ENCODE peak calls at places on chromosomes 2 and 18, in seven cellular contexts. One of them, this sample, is unnamed.

GRCh38 chr2:870426-870825 is 80.2 kb upstream of the SNTG2 start:
- DNase-seq in thoracic aorta: no peak
- DNase-seq in heart right ventricle: no peak
- DNase-seq in HFF-Myc: no peak
- DNase-seq in astrocyte: no peak
- DNase-seq in cardiac fibroblast: no peak
- DNase-seq in adrenal gland: no peak
- DNase-seq in this sample: no peak

GRCh38 chr2:222485367-222486211 is 61.2 kb downstream of the SGPP2 start:
- DNase-seq in thoracic aorta: no peak
- DNase-seq in heart right ventricle: no peak
- DNase-seq in HFF-Myc: no peak
- DNase-seq in astrocyte: no peak
- DNase-seq in cardiac fibroblast: no peak
- DNase-seq in adrenal gland: peak
- DNase-seq in this sample: no peak

GRCh38 chr2:18589354-18589753 is at the start of gene NT5C1B:
- DNase-seq in thoracic aorta: no peak
- DNase-seq in heart right ventricle: no peak
- DNase-seq in HFF-Myc: no peak
- DNase-seq in astrocyte: no peak
- DNase-seq in cardiac fibroblast: no peak
- DNase-seq in adrenal gland: no peak
- DNase-seq in this sample: no peak

GRCh38 chr2:232203936-232204335 is 174.6 kb upstream of the ALPP start:
- DNase-seq in thoracic aorta: no peak
- DNase-seq in heart right ventricle: no peak
- DNase-seq in HFF-Myc: no peak
- DNase-seq in astrocyte: peak
- DNase-seq in cardiac fibroblast: no peak
- DNase-seq in adrenal gland: no peak
- DNase-seq in this sample: no peak

GRCh38 chr2:210421916-210422315 is 54.6 kb downstream of the LANCL1 start:
- DNase-seq in thoracic aorta: no peak
- DNase-seq in heart right ventricle: no peak
- DNase-seq in HFF-Myc: no peak
- DNase-seq in astrocyte: peak
- DNase-seq in cardiac fibroblast: peak
- DNase-seq in adrenal gland: no peak
- DNase-seq in this sample: no peak

GRCh38 chr2:223896751-223897320 is 48.3 kb downstream of the WDFY1 start:
- DNase-seq in thoracic aorta: no peak
- DNase-seq in heart right ventricle: no peak
- DNase-seq in HFF-Myc: no peak
- DNase-seq in astrocyte: peak
- DNase-seq in cardiac fibroblast: peak
- DNase-seq in adrenal gland: peak
- DNase-seq in this sample: no peak

GRCh38 chr18:11963991-11964484 is 17.3 kb upstream of the IMPA2 start:
- DNase-seq in thoracic aorta: no peak
- DNase-seq in heart right ventricle: no peak
- DNase-seq in HFF-Myc: no peak
- DNase-seq in astrocyte: no peak
- DNase-seq in cardiac fibroblast: peak
- DNase-seq in adrenal gland: no peak
- DNase-seq in this sample: no peak

GRCh38 chr2:46379213-46380037 is 82.2 kb downstream of the EPAS1 start:
- DNase-seq in thoracic aorta: no peak
- DNase-seq in heart right ventricle: no peak
- DNase-seq in HFF-Myc: peak
- DNase-seq in astrocyte: peak
- DNase-seq in cardiac fibroblast: peak
- DNase-seq in adrenal gland: no peak
- DNase-seq in this sample: no peak

GRCh38 chr2:235300368-235301201 is 193.3 kb upstream of the AGAP1 start:
- DNase-seq in thoracic aorta: no peak
- DNase-seq in heart right ventricle: no peak
- DNase-seq in HFF-Myc: peak
- DNase-seq in astrocyte: peak
- DNase-seq in cardiac fibroblast: peak
- DNase-seq in adrenal gland: no peak
- DNase-seq in this sample: peak

GRCh38 chr2:128639693-128640092 is 321.0 kb upstream of the HS6ST1 start:
- DNase-seq in thoracic aorta: no peak
- DNase-seq in heart right ventricle: no peak
- DNase-seq in HFF-Myc: no peak
- DNase-seq in astrocyte: no peak
- DNase-seq in cardiac fibroblast: no peak
- DNase-seq in adrenal gland: no peak
- DNase-seq in this sample: no peak

GRCh38 chr2:33111002-33111446 is 164.3 kb downstream of the LTBP1 start:
- DNase-seq in thoracic aorta: no peak
- DNase-seq in heart right ventricle: no peak
- DNase-seq in HFF-Myc: no peak
- DNase-seq in astrocyte: peak
- DNase-seq in cardiac fibroblast: peak
- DNase-seq in adrenal gland: no peak
- DNase-seq in this sample: peak

DNA sequence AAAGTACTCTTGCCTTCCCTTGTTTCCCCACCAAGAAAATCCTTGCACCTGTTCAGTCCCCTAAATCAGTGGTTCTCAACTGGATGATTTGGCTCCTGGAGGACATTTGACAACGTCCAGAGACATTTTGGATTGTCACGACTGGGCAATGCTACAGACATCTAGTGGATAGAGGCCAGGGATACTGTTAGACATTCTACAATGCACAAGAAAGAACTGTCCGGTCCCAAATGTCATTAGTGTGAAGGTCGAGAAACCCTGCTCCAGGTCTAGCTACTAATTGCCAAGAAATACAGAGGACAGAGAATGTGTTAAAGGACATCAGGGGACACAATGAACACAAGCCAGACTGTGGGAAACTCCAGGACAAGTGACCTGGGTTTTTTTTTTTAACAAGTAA is 60.0 kb downstream of the LRP2 start:
- DNase-seq in thoracic aorta: no peak
- DNase-seq in heart right ventricle: no peak
- DNase-seq in HFF-Myc: no peak
- DNase-seq in astrocyte: no peak
- DNase-seq in cardiac fibroblast: no peak
- DNase-seq in adrenal gland: no peak
- DNase-seq in this sample: no peak
- H3K4me3 ChIP-seq in thoracic aorta: no peak
- H3K4me3 ChIP-seq in heart right ventricle: no peak
- H3K4me3 ChIP-seq in HFF-Myc: no peak
- H3K4me3 ChIP-seq in astrocyte: no peak
- H3K4me3 ChIP-seq in cardiac fibroblast: no peak
- H3K4me3 ChIP-seq in adrenal gland: no peak
- H3K4me3 ChIP-seq in this sample: no peak

DNA sequence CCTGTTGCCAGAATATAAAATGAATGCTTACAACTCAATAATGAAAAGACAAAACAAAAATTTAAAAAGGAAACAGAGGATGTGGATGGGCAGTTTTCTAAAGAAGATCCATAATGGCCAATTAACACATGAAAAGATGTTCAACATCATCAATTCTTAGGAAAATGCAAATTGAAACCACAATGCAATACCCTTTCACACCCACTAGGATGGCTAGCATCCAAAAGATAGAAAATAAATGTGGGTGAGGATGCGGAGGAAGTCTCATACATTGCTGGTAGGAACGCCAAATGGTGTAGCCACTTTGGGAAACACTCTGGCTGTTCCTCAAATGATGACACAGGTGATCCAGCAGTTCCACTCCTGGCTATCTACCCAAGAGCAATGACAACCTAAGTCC is 130.5 kb downstream of the TNS1 start:
- DNase-seq in thoracic aorta: no peak
- DNase-seq in heart right ventricle: no peak
- DNase-seq in HFF-Myc: no peak
- DNase-seq in astrocyte: no peak
- DNase-seq in cardiac fibroblast: no peak
- DNase-seq in adrenal gland: no peak
- DNase-seq in this sample: no peak
- TF ChIP-seq CTCF in thoracic aorta: peak
- TF ChIP-seq CTCF in heart right ventricle: no peak
- TF ChIP-seq CTCF in HFF-Myc: no peak
- TF ChIP-seq CTCF in astrocyte: no peak
- TF ChIP-seq CTCF in cardiac fibroblast: peak
- TF ChIP-seq CTCF in adrenal gland: no peak
- TF ChIP-seq CTCF in this sample: no peak

DNA sequence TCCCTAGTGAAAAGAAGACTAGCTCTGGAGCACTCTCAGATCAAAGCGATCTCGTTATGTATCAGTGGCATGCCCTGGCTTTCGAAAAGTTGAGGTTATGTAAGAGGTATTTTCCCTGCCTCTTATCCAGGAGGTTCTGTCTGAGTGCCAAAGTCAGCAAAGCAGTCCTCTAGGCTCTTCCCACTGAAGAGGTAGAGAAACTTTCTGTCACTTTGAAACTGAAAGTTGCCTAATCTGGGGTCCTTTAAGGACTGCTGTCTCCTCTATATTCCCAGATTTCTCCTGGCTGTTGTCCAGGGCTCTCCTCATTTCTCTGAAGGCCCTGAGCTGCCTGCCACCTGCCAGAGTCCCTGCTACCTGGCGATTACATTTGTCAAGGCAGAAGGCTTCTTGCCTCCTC is 96.3 kb downstream of the B3GNT2 start:
- DNase-seq in thoracic aorta: no peak
- DNase-seq in heart right ventricle: peak
- DNase-seq in HFF-Myc: no peak
- DNase-seq in astrocyte: peak
- DNase-seq in cardiac fibroblast: peak
- DNase-seq in adrenal gland: peak
- DNase-seq in this sample: no peak
- H3K4me3 ChIP-seq in thoracic aorta: peak
- H3K4me3 ChIP-seq in heart right ventricle: no peak
- H3K4me3 ChIP-seq in HFF-Myc: no peak
- H3K4me3 ChIP-seq in astrocyte: no peak
- H3K4me3 ChIP-seq in cardiac fibroblast: no peak
- H3K4me3 ChIP-seq in adrenal gland: no peak
- H3K4me3 ChIP-seq in this sample: no peak

GRCh38 chr2:37343537-37344434 is 644 bp upstream of the QPCT start:
- DNase-seq in thoracic aorta: no peak
- DNase-seq in heart right ventricle: peak
- DNase-seq in HFF-Myc: no peak
- DNase-seq in astrocyte: peak
- DNase-seq in cardiac fibroblast: peak
- DNase-seq in adrenal gland: peak
- DNase-seq in this sample: no peak
- TF ChIP-seq CTCF in thoracic aorta: no peak
- TF ChIP-seq CTCF in heart right ventricle: no peak
- TF ChIP-seq CTCF in HFF-Myc: peak
- TF ChIP-seq CTCF in astrocyte: peak
- TF ChIP-seq CTCF in cardiac fibroblast: peak
- TF ChIP-seq CTCF in adrenal gland: peak
- TF ChIP-seq CTCF in this sample: peak

GRCh38 chr18:3665187-3665586 is 215.2 kb downstream of the TGIF1 start:
- DNase-seq in thoracic aorta: no peak
- DNase-seq in heart right ventricle: no peak
- DNase-seq in HFF-Myc: no peak
- DNase-seq in astrocyte: no peak
- DNase-seq in cardiac fibroblast: no peak
- DNase-seq in adrenal gland: no peak
- DNase-seq in this sample: no peak
- H3K4me3 ChIP-seq in thoracic aorta: no peak
- H3K4me3 ChIP-seq in heart right ventricle: no peak
- H3K4me3 ChIP-seq in HFF-Myc: no peak
- H3K4me3 ChIP-seq in astrocyte: no peak
- H3K4me3 ChIP-seq in cardiac fibroblast: no peak
- H3K4me3 ChIP-seq in adrenal gland: no peak
- H3K4me3 ChIP-seq in this sample: no peak

This sample was measured in AG04449.